ENCODE peak calls at places on chromosomes 11 and 22, in ten cellular contexts. One of them, this sample, is unnamed.
A peak's percentile ranks its signal among the peaks of the same experiment; 100 is the strongest.

GRCh38 chr11:134024420-134025085 is 44.3 kb upstream of the JAM3 start:
- DNase-seq in DND-41: no peak
- DNase-seq in brain microvascular endothelial cell: no peak
- DNase-seq in Jurkat, Clone E6-1: no peak
- DNase-seq in NCI-H345: no peak
- DNase-seq in HFF-Myc: no peak
- DNase-seq in naive thymus-derived CD8-positive, alpha-beta T cell: no peak
- DNase-seq in ELF-1: no peak
- DNase-seq in GM12892: no peak
- DNase-seq in activated naive CD8-positive, alpha-beta T cell treated with anti-CD3 and anti-CD28 coated beads for 36 hours: no peak
- DNase-seq in this sample: no peak

GRCh38 chr11:92852946-92853345 is 116.5 kb upstream of the MTNR1B start:
- DNase-seq in activated naive CD8-positive, alpha-beta T cell treated with anti-CD3 and anti-CD28 coated beads for 36 hours: no peak
- DNase-seq in NCI-H345: peak; percentile 56
- DNase-seq in GM12892: no peak
- DNase-seq in HFF-Myc: no peak
- DNase-seq in naive thymus-derived CD8-positive, alpha-beta T cell: no peak
- DNase-seq in DND-41: no peak
- DNase-seq in brain microvascular endothelial cell: no peak
- DNase-seq in ELF-1: no peak
- DNase-seq in Jurkat, Clone E6-1: no peak
- DNase-seq in this sample: peak; percentile 32

GRCh38 chr11:124812876-124813275 is 12.7 kb upstream of the MSANTD2 start:
- DNase-seq in DND-41: no peak
- DNase-seq in NCI-H345: no peak
- DNase-seq in naive thymus-derived CD8-positive, alpha-beta T cell: no peak
- DNase-seq in Jurkat, Clone E6-1: no peak
- DNase-seq in activated naive CD8-positive, alpha-beta T cell treated with anti-CD3 and anti-CD28 coated beads for 36 hours: no peak
- DNase-seq in brain microvascular endothelial cell: no peak
- DNase-seq in HFF-Myc: no peak
- DNase-seq in ELF-1: no peak
- DNase-seq in GM12892: no peak
- DNase-seq in this sample: no peak

GRCh38 chr11:62611705-62612365 is 740 bp downstream of the EML3 start:
- DNase-seq in naive thymus-derived CD8-positive, alpha-beta T cell: no peak
- DNase-seq in HFF-Myc: no peak
- DNase-seq in DND-41: peak; percentile 61
- DNase-seq in activated naive CD8-positive, alpha-beta T cell treated with anti-CD3 and anti-CD28 coated beads for 36 hours: peak; percentile 56
- DNase-seq in brain microvascular endothelial cell: no peak
- DNase-seq in GM12892: peak; percentile 75
- DNase-seq in ELF-1: no peak
- DNase-seq in Jurkat, Clone E6-1: no peak
- DNase-seq in NCI-H345: no peak
- DNase-seq in this sample: peak; percentile 25

GRCh38 chr11:124898711-124899110 is 1.0 kb upstream of the ROBO4 start:
- DNase-seq in GM12892: no peak
- DNase-seq in naive thymus-derived CD8-positive, alpha-beta T cell: no peak
- DNase-seq in ELF-1: no peak
- DNase-seq in DND-41: no peak
- DNase-seq in activated naive CD8-positive, alpha-beta T cell treated with anti-CD3 and anti-CD28 coated beads for 36 hours: no peak
- DNase-seq in NCI-H345: no peak
- DNase-seq in brain microvascular endothelial cell: no peak
- DNase-seq in HFF-Myc: peak; percentile 61
- DNase-seq in Jurkat, Clone E6-1: no peak
- DNase-seq in this sample: no peak

GRCh38 chr22:33569547-33569946 is 350.7 kb downstream of the LARGE1 start:
- DNase-seq in DND-41: no peak
- DNase-seq in naive thymus-derived CD8-positive, alpha-beta T cell: no peak
- DNase-seq in Jurkat, Clone E6-1: no peak
- DNase-seq in GM12892: no peak
- DNase-seq in activated naive CD8-positive, alpha-beta T cell treated with anti-CD3 and anti-CD28 coated beads for 36 hours: no peak
- DNase-seq in brain microvascular endothelial cell: no peak
- DNase-seq in ELF-1: peak; percentile 42
- DNase-seq in HFF-Myc: no peak
- DNase-seq in NCI-H345: no peak
- DNase-seq in this sample: no peak

GRCh38 chr11:108069947-108070346 is 51.4 kb upstream of the ACAT1 start:
- DNase-seq in Jurkat, Clone E6-1: peak; percentile 26
- DNase-seq in activated naive CD8-positive, alpha-beta T cell treated with anti-CD3 and anti-CD28 coated beads for 36 hours: no peak
- DNase-seq in naive thymus-derived CD8-positive, alpha-beta T cell: peak; percentile 9
- DNase-seq in ELF-1: no peak
- DNase-seq in GM12892: no peak
- DNase-seq in DND-41: no peak
- DNase-seq in brain microvascular endothelial cell: peak; percentile 45
- DNase-seq in NCI-H345: no peak
- DNase-seq in HFF-Myc: no peak
- DNase-seq in this sample: no peak

GRCh38 chr11:61602775-61603569 is 22.1 kb upstream of the SYT7 start:
- DNase-seq in HFF-Myc: peak; percentile 97
- DNase-seq in activated naive CD8-positive, alpha-beta T cell treated with anti-CD3 and anti-CD28 coated beads for 36 hours: no peak
- DNase-seq in GM12892: no peak
- DNase-seq in NCI-H345: no peak
- DNase-seq in brain microvascular endothelial cell: peak; percentile 66
- DNase-seq in ELF-1: peak; percentile 41
- DNase-seq in DND-41: no peak
- DNase-seq in Jurkat, Clone E6-1: no peak
- DNase-seq in naive thymus-derived CD8-positive, alpha-beta T cell: no peak
- DNase-seq in this sample: no peak

GRCh38 chr22:42291287-42291686 is 20.8 kb upstream of the TCF20 start:
- DNase-seq in GM12892: no peak
- DNase-seq in brain microvascular endothelial cell: no peak
- DNase-seq in DND-41: no peak
- DNase-seq in ELF-1: no peak
- DNase-seq in Jurkat, Clone E6-1: no peak
- DNase-seq in HFF-Myc: no peak
- DNase-seq in activated naive CD8-positive, alpha-beta T cell treated with anti-CD3 and anti-CD28 coated beads for 36 hours: no peak
- DNase-seq in naive thymus-derived CD8-positive, alpha-beta T cell: no peak
- DNase-seq in NCI-H345: no peak
- DNase-seq in this sample: no peak

GRCh38 chr11:11072067-11072466 is 214.2 kb upstream of the ZBED5 start:
- DNase-seq in brain microvascular endothelial cell: no peak
- DNase-seq in ELF-1: peak; percentile 88
- DNase-seq in HFF-Myc: no peak
- DNase-seq in NCI-H345: peak; percentile 70
- DNase-seq in GM12892: no peak
- DNase-seq in activated naive CD8-positive, alpha-beta T cell treated with anti-CD3 and anti-CD28 coated beads for 36 hours: no peak
- DNase-seq in Jurkat, Clone E6-1: no peak
- DNase-seq in naive thymus-derived CD8-positive, alpha-beta T cell: no peak
- DNase-seq in DND-41: no peak
- DNase-seq in this sample: no peak

GRCh38 chr11:65459552-65459951 is 37.0 kb downstream of the NEAT1 start:
- DNase-seq in brain microvascular endothelial cell: no peak
- DNase-seq in NCI-H345: no peak
- DNase-seq in activated naive CD8-positive, alpha-beta T cell treated with anti-CD3 and anti-CD28 coated beads for 36 hours: no peak
- DNase-seq in DND-41: no peak
- DNase-seq in Jurkat, Clone E6-1: no peak
- DNase-seq in GM12892: no peak
- DNase-seq in HFF-Myc: no peak
- DNase-seq in naive thymus-derived CD8-positive, alpha-beta T cell: no peak
- DNase-seq in ELF-1: peak; percentile 90
- DNase-seq in this sample: no peak

GRCh38 chr11:14075118-14075601 is 112.6 kb downstream of the SPON1 start:
- DNase-seq in brain microvascular endothelial cell: no peak
- DNase-seq in HFF-Myc: no peak
- DNase-seq in GM12892: no peak
- DNase-seq in DND-41: no peak
- DNase-seq in Jurkat, Clone E6-1: peak; percentile 86
- DNase-seq in ELF-1: peak; percentile 31
- DNase-seq in NCI-H345: no peak
- DNase-seq in activated naive CD8-positive, alpha-beta T cell treated with anti-CD3 and anti-CD28 coated beads for 36 hours: peak; percentile 69
- DNase-seq in naive thymus-derived CD8-positive, alpha-beta T cell: peak; percentile 73
- DNase-seq in this sample: no peak

GRCh38 chr22:48445113-48445827 is 1382.4 kb downstream of the BRD1 start:
- DNase-seq in DND-41: no peak
- DNase-seq in Jurkat, Clone E6-1: no peak
- DNase-seq in brain microvascular endothelial cell: no peak
- DNase-seq in NCI-H345: no peak
- DNase-seq in naive thymus-derived CD8-positive, alpha-beta T cell: no peak
- DNase-seq in HFF-Myc: no peak
- DNase-seq in activated naive CD8-positive, alpha-beta T cell treated with anti-CD3 and anti-CD28 coated beads for 36 hours: no peak
- DNase-seq in GM12892: no peak
- DNase-seq in ELF-1: no peak
- DNase-seq in this sample: no peak

GRCh38 chr22:35892192-35892591 is 136.4 kb downstream of the RBFOX2 start:
- DNase-seq in GM12892: no peak
- DNase-seq in brain microvascular endothelial cell: peak; percentile 65
- DNase-seq in activated naive CD8-positive, alpha-beta T cell treated with anti-CD3 and anti-CD28 coated beads for 36 hours: no peak
- DNase-seq in DND-41: no peak
- DNase-seq in naive thymus-derived CD8-positive, alpha-beta T cell: no peak
- DNase-seq in Jurkat, Clone E6-1: no peak
- DNase-seq in HFF-Myc: no peak
- DNase-seq in ELF-1: no peak
- DNase-seq in NCI-H345: no peak
- DNase-seq in this sample: no peak

GRCh38 chr11:33942954-33943353 is 51.1 kb upstream of the LMO2 start:
- DNase-seq in GM12892: peak; percentile 33
- DNase-seq in DND-41: no peak
- DNase-seq in ELF-1: no peak
- DNase-seq in HFF-Myc: peak; percentile 21
- DNase-seq in Jurkat, Clone E6-1: no peak
- DNase-seq in naive thymus-derived CD8-positive, alpha-beta T cell: no peak
- DNase-seq in brain microvascular endothelial cell: peak; percentile 90
- DNase-seq in activated naive CD8-positive, alpha-beta T cell treated with anti-CD3 and anti-CD28 coated beads for 36 hours: no peak
- DNase-seq in NCI-H345: no peak
- DNase-seq in this sample: no peak

GRCh38 chr11:369336-370018 is at the start of gene B4GALNT4:
- DNase-seq in HFF-Myc: no peak
- DNase-seq in Jurkat, Clone E6-1: no peak
- DNase-seq in DND-41: no peak
- DNase-seq in ELF-1: no peak
- DNase-seq in NCI-H345: peak; percentile 40
- DNase-seq in naive thymus-derived CD8-positive, alpha-beta T cell: no peak
- DNase-seq in brain microvascular endothelial cell: no peak
- DNase-seq in activated naive CD8-positive, alpha-beta T cell treated with anti-CD3 and anti-CD28 coated beads for 36 hours: no peak
- DNase-seq in GM12892: no peak
- DNase-seq in this sample: no peak

GRCh38 chr11:106275151-106275550 is 197.7 kb downstream of the AASDHPPT start:
- DNase-seq in naive thymus-derived CD8-positive, alpha-beta T cell: no peak
- DNase-seq in NCI-H345: no peak
- DNase-seq in Jurkat, Clone E6-1: no peak
- DNase-seq in ELF-1: no peak
- DNase-seq in DND-41: no peak
- DNase-seq in activated naive CD8-positive, alpha-beta T cell treated with anti-CD3 and anti-CD28 coated beads for 36 hours: no peak
- DNase-seq in brain microvascular endothelial cell: no peak
- DNase-seq in GM12892: no peak
- DNase-seq in HFF-Myc: no peak
- DNase-seq in this sample: no peak

GRCh38 chr11:123659311-123659710 is 4.9 kb upstream of the SCN3B start:
- DNase-seq in activated naive CD8-positive, alpha-beta T cell treated with anti-CD3 and anti-CD28 coated beads for 36 hours: no peak
- DNase-seq in NCI-H345: no peak
- DNase-seq in ELF-1: no peak
- DNase-seq in brain microvascular endothelial cell: no peak
- DNase-seq in naive thymus-derived CD8-positive, alpha-beta T cell: no peak
- DNase-seq in Jurkat, Clone E6-1: no peak
- DNase-seq in DND-41: no peak
- DNase-seq in GM12892: no peak
- DNase-seq in HFF-Myc: no peak
- DNase-seq in this sample: no peak

GRCh38 chr22:40452730-40453487 is 82.5 kb downstream of the SGSM3 start:
- DNase-seq in activated naive CD8-positive, alpha-beta T cell treated with anti-CD3 and anti-CD28 coated beads for 36 hours: no peak
- DNase-seq in brain microvascular endothelial cell: no peak
- DNase-seq in ELF-1: no peak
- DNase-seq in GM12892: no peak
- DNase-seq in naive thymus-derived CD8-positive, alpha-beta T cell: peak; percentile 11
- DNase-seq in NCI-H345: peak; percentile 24
- DNase-seq in Jurkat, Clone E6-1: no peak
- DNase-seq in DND-41: no peak
- DNase-seq in HFF-Myc: no peak
- DNase-seq in this sample: no peak

GRCh38 chr11:95230054-95231034 is 658 bp downstream of the SESN3 start:
- DNase-seq in NCI-H345: peak; percentile 50
- DNase-seq in Jurkat, Clone E6-1: no peak
- DNase-seq in DND-41: peak; percentile 7
- DNase-seq in activated naive CD8-positive, alpha-beta T cell treated with anti-CD3 and anti-CD28 coated beads for 36 hours: no peak
- DNase-seq in ELF-1: peak; percentile 53
- DNase-seq in naive thymus-derived CD8-positive, alpha-beta T cell: peak; percentile 32
- DNase-seq in brain microvascular endothelial cell: peak; percentile 7
- DNase-seq in HFF-Myc: no peak
- DNase-seq in GM12892: no peak
- DNase-seq in this sample: no peak

GRCh38 chr11:133906746-133907145 is 50.0 kb downstream of the IGSF9B start:
- DNase-seq in brain microvascular endothelial cell: no peak
- DNase-seq in NCI-H345: no peak
- DNase-seq in ELF-1: no peak
- DNase-seq in HFF-Myc: no peak
- DNase-seq in naive thymus-derived CD8-positive, alpha-beta T cell: no peak
- DNase-seq in GM12892: no peak
- DNase-seq in DND-41: no peak
- DNase-seq in Jurkat, Clone E6-1: no peak
- DNase-seq in activated naive CD8-positive, alpha-beta T cell treated with anti-CD3 and anti-CD28 coated beads for 36 hours: no peak
- DNase-seq in this sample: no peak

GRCh38 chr11:98107736-98108135 is 913.0 kb upstream of the CNTN5 start:
- DNase-seq in brain microvascular endothelial cell: no peak
- DNase-seq in NCI-H345: peak; percentile 76
- DNase-seq in Jurkat, Clone E6-1: no peak
- DNase-seq in activated naive CD8-positive, alpha-beta T cell treated with anti-CD3 and anti-CD28 coated beads for 36 hours: no peak
- DNase-seq in HFF-Myc: no peak
- DNase-seq in DND-41: no peak
- DNase-seq in GM12892: no peak
- DNase-seq in naive thymus-derived CD8-positive, alpha-beta T cell: no peak
- DNase-seq in ELF-1: no peak
- DNase-seq in this sample: peak; percentile 52

GRCh38 chr11:61780581-61781162 is 11.7 kb downstream of the TMEM258 start:
- DNase-seq in ELF-1: no peak
- DNase-seq in NCI-H345: no peak
- DNase-seq in HFF-Myc: no peak
- DNase-seq in activated naive CD8-positive, alpha-beta T cell treated with anti-CD3 and anti-CD28 coated beads for 36 hours: no peak
- DNase-seq in naive thymus-derived CD8-positive, alpha-beta T cell: no peak
- DNase-seq in Jurkat, Clone E6-1: no peak
- DNase-seq in brain microvascular endothelial cell: no peak
- DNase-seq in DND-41: no peak
- DNase-seq in GM12892: no peak
- DNase-seq in this sample: no peak

GRCh38 chr22:29277927-29278326 is 9.9 kb downstream of the EWSR1 start:
- DNase-seq in HFF-Myc: no peak
- DNase-seq in DND-41: no peak
- DNase-seq in GM12892: no peak
- DNase-seq in brain microvascular endothelial cell: no peak
- DNase-seq in activated naive CD8-positive, alpha-beta T cell treated with anti-CD3 and anti-CD28 coated beads for 36 hours: no peak
- DNase-seq in naive thymus-derived CD8-positive, alpha-beta T cell: no peak
- DNase-seq in NCI-H345: no peak
- DNase-seq in Jurkat, Clone E6-1: no peak
- DNase-seq in ELF-1: no peak
- DNase-seq in this sample: no peak

GRCh38 chr11:125123947-125124633 is 12.7 kb upstream of the TMEM218 start:
- DNase-seq in HFF-Myc: peak; percentile 27
- DNase-seq in brain microvascular endothelial cell: peak; percentile 35
- DNase-seq in ELF-1: peak; percentile 67
- DNase-seq in GM12892: peak; percentile 19
- DNase-seq in NCI-H345: no peak
- DNase-seq in DND-41: peak; percentile 46
- DNase-seq in naive thymus-derived CD8-positive, alpha-beta T cell: peak; percentile 20
- DNase-seq in activated naive CD8-positive, alpha-beta T cell treated with anti-CD3 and anti-CD28 coated beads for 36 hours: peak; percentile 28
- DNase-seq in Jurkat, Clone E6-1: peak; percentile 42
- DNase-seq in this sample: peak; percentile 5

GRCh38 chr22:20141186-20142077 is 9.4 kb downstream of the CCDC188 start:
- DNase-seq in DND-41: no peak
- DNase-seq in brain microvascular endothelial cell: peak; percentile 48
- DNase-seq in HFF-Myc: no peak
- DNase-seq in Jurkat, Clone E6-1: no peak
- DNase-seq in activated naive CD8-positive, alpha-beta T cell treated with anti-CD3 and anti-CD28 coated beads for 36 hours: no peak
- DNase-seq in ELF-1: no peak
- DNase-seq in NCI-H345: no peak
- DNase-seq in naive thymus-derived CD8-positive, alpha-beta T cell: no peak
- DNase-seq in GM12892: no peak
- DNase-seq in this sample: no peak

GRCh38 chr11:13972033-13972910 is 9.7 kb downstream of the SPON1 start:
- DNase-seq in GM12892: no peak
- DNase-seq in DND-41: no peak
- DNase-seq in naive thymus-derived CD8-positive, alpha-beta T cell: no peak
- DNase-seq in ELF-1: no peak
- DNase-seq in Jurkat, Clone E6-1: no peak
- DNase-seq in NCI-H345: no peak
- DNase-seq in HFF-Myc: no peak
- DNase-seq in activated naive CD8-positive, alpha-beta T cell treated with anti-CD3 and anti-CD28 coated beads for 36 hours: no peak
- DNase-seq in brain microvascular endothelial cell: no peak
- DNase-seq in this sample: no peak

GRCh38 chr11:7571640-7572000 is 57.8 kb downstream of the PPFIBP2 start:
- DNase-seq in activated naive CD8-positive, alpha-beta T cell treated with anti-CD3 and anti-CD28 coated beads for 36 hours: peak; percentile 10
- DNase-seq in brain microvascular endothelial cell: peak; percentile 61
- DNase-seq in NCI-H345: peak; percentile 88
- DNase-seq in GM12892: no peak
- DNase-seq in ELF-1: peak; percentile 84
- DNase-seq in HFF-Myc: no peak
- DNase-seq in naive thymus-derived CD8-positive, alpha-beta T cell: no peak
- DNase-seq in DND-41: peak; percentile 42
- DNase-seq in Jurkat, Clone E6-1: peak; percentile 9
- DNase-seq in this sample: peak; percentile 32

This sample was measured in NCI-H1092.